ENCODE peak calls at places on chromosome 1, in four cellular contexts. One of them, this sample, is unnamed.

GRCh38 chr1:184190626-184191025 is 139.1 kb downstream of the TSEN15 start:
- DNase-seq in fibroblast of lung: no peak
- DNase-seq in cardiac muscle cell: no peak
- DNase-seq in heart right ventricle: no peak
- DNase-seq in this sample: no peak

GRCh38 chr1:44412591-44412990 is 7.5 kb downstream of the RNF220 start:
- DNase-seq in fibroblast of lung: no peak
- DNase-seq in cardiac muscle cell: peak
- DNase-seq in heart right ventricle: no peak
- DNase-seq in this sample: no peak

GRCh38 chr1:44262414-44262813 is 49.1 kb downstream of the DMAP1 start:
- DNase-seq in fibroblast of lung: no peak
- DNase-seq in cardiac muscle cell: no peak
- DNase-seq in heart right ventricle: no peak
- DNase-seq in this sample: no peak

GRCh38 chr1:12616709-12617373 is 1.2 kb downstream of the DHRS3 start:
- DNase-seq in fibroblast of lung: no peak
- DNase-seq in cardiac muscle cell: peak
- DNase-seq in heart right ventricle: peak
- DNase-seq in this sample: no peak

GRCh38 chr1:8712413-8713229 is 104.8 kb downstream of the RERE start:
- DNase-seq in fibroblast of lung: peak
- DNase-seq in cardiac muscle cell: peak
- DNase-seq in heart right ventricle: no peak
- DNase-seq in this sample: no peak

GRCh38 chr1:197127513-197127912 is 19.0 kb downstream of the ASPM start:
- DNase-seq in fibroblast of lung: peak
- DNase-seq in cardiac muscle cell: no peak
- DNase-seq in heart right ventricle: no peak
- DNase-seq in this sample: no peak

GRCh38 chr1:5888606-5889211 is 103.5 kb downstream of the NPHP4 start:
- DNase-seq in fibroblast of lung: no peak
- DNase-seq in cardiac muscle cell: no peak
- DNase-seq in heart right ventricle: no peak
- DNase-seq in this sample: no peak

GRCh38 chr1:29832471-29832870 is 596.1 kb downstream of the PTPRU start:
- DNase-seq in fibroblast of lung: no peak
- DNase-seq in cardiac muscle cell: no peak
- DNase-seq in heart right ventricle: no peak
- DNase-seq in this sample: no peak

GRCh38 chr1:176119549-176119948 is 87.5 kb downstream of the COP1 start:
- DNase-seq in fibroblast of lung: peak
- DNase-seq in cardiac muscle cell: no peak
- DNase-seq in heart right ventricle: no peak
- DNase-seq in this sample: peak

GRCh38 chr1:82160036-82160435 is 359.3 kb downstream of the ADGRL2 start:
- DNase-seq in fibroblast of lung: peak
- DNase-seq in cardiac muscle cell: no peak
- DNase-seq in heart right ventricle: no peak
- DNase-seq in this sample: no peak

GRCh38 chr1:39852876-39853275 is 30.4 kb downstream of the TRIT1 start:
- DNase-seq in fibroblast of lung: no peak
- DNase-seq in cardiac muscle cell: no peak
- DNase-seq in heart right ventricle: no peak
- DNase-seq in this sample: no peak

GRCh38 chr1:71653952-71654351 is 573.1 kb upstream of the ZRANB2 start:
- DNase-seq in fibroblast of lung: no peak
- DNase-seq in cardiac muscle cell: no peak
- DNase-seq in heart right ventricle: no peak
- DNase-seq in this sample: no peak

GRCh38 chr1:156987715-156988114 is 57.8 kb downstream of the ARHGEF11 start:
- DNase-seq in fibroblast of lung: no peak
- DNase-seq in cardiac muscle cell: no peak
- DNase-seq in heart right ventricle: no peak
- DNase-seq in this sample: no peak

GRCh38 chr1:19339199-19339861 is 27.2 kb downstream of the SLC66A1 start:
- DNase-seq in fibroblast of lung: no peak
- DNase-seq in cardiac muscle cell: no peak
- DNase-seq in heart right ventricle: no peak
- DNase-seq in this sample: no peak

GRCh38 chr1:87867631-87868030 is 539.0 kb downstream of the LMO4 start:
- DNase-seq in fibroblast of lung: peak
- DNase-seq in cardiac muscle cell: no peak
- DNase-seq in heart right ventricle: no peak
- DNase-seq in this sample: no peak

GRCh38 chr1:162219461-162219860 is 150.0 kb downstream of the NOS1AP start:
- DNase-seq in fibroblast of lung: no peak
- DNase-seq in cardiac muscle cell: no peak
- DNase-seq in heart right ventricle: no peak
- DNase-seq in this sample: no peak

GRCh38 chr1:147080013-147080661 is 92.1 kb downstream of the PRKAB2 start:
- DNase-seq in fibroblast of lung: no peak
- DNase-seq in cardiac muscle cell: peak
- DNase-seq in heart right ventricle: no peak
- DNase-seq in this sample: no peak

GRCh38 chr1:16392740-16393139 is 25.7 kb downstream of the SZRD1 start:
- DNase-seq in fibroblast of lung: peak
- DNase-seq in cardiac muscle cell: no peak
- DNase-seq in heart right ventricle: no peak
- DNase-seq in this sample: no peak

GRCh38 chr1:182485861-182486260 is 35.9 kb downstream of the RGSL1 start:
- DNase-seq in fibroblast of lung: no peak
- DNase-seq in cardiac muscle cell: no peak
- DNase-seq in heart right ventricle: no peak
- DNase-seq in this sample: no peak

GRCh38 chr1:63148825-63149645 is 173.3 kb upstream of the FOXD3 start:
- DNase-seq in fibroblast of lung: peak
- DNase-seq in cardiac muscle cell: peak
- DNase-seq in heart right ventricle: no peak
- DNase-seq in this sample: peak

GRCh38 chr1:156922986-156923564 is 2.6 kb downstream of the LRRC71 start:
- DNase-seq in fibroblast of lung: no peak
- DNase-seq in cardiac muscle cell: no peak
- DNase-seq in heart right ventricle: no peak
- DNase-seq in this sample: no peak

GRCh38 chr1:40096646-40096976 is 441 bp downstream of the PPT1 start:
- DNase-seq in fibroblast of lung: no peak
- DNase-seq in cardiac muscle cell: no peak
- DNase-seq in heart right ventricle: no peak
- DNase-seq in this sample: no peak

GRCh38 chr1:110341146-110341871 is 2.1 kb downstream of the RBM15 start:
- DNase-seq in fibroblast of lung: no peak
- DNase-seq in cardiac muscle cell: no peak
- DNase-seq in heart right ventricle: no peak
- DNase-seq in this sample: no peak
- H3K4me3 ChIP-seq in fibroblast of lung: peak
- H3K4me3 ChIP-seq in cardiac muscle cell: no peak
- H3K4me3 ChIP-seq in heart right ventricle: peak
- H3K4me3 ChIP-seq in this sample: no peak

GRCh38 chr1:53889304-53890298 is at the start of gene YIPF1:
- DNase-seq in fibroblast of lung: peak
- DNase-seq in cardiac muscle cell: peak
- DNase-seq in heart right ventricle: peak
- DNase-seq in this sample: peak

GRCh38 chr1:53891021-53891420 is 1.4 kb upstream of the YIPF1 start:
- DNase-seq in fibroblast of lung: no peak
- DNase-seq in cardiac muscle cell: no peak
- DNase-seq in heart right ventricle: no peak
- DNase-seq in this sample: no peak

GRCh38 chr1:53891678-53892077 is 2.1 kb upstream of the YIPF1 start:
- DNase-seq in fibroblast of lung: no peak
- DNase-seq in cardiac muscle cell: no peak
- DNase-seq in heart right ventricle: no peak
- DNase-seq in this sample: no peak

GRCh38 chr1:53890522-53890941 is 935 bp upstream of the YIPF1 start:
- DNase-seq in fibroblast of lung: no peak
- DNase-seq in cardiac muscle cell: no peak
- DNase-seq in heart right ventricle: no peak
- DNase-seq in this sample: no peak

GRCh38 chr1:53888716-53889115 is 881 bp downstream of the YIPF1 start:
- DNase-seq in fibroblast of lung: no peak
- DNase-seq in cardiac muscle cell: no peak
- DNase-seq in heart right ventricle: no peak
- DNase-seq in this sample: no peak
- H3K4me3 ChIP-seq in fibroblast of lung: peak
- H3K4me3 ChIP-seq in cardiac muscle cell: peak
- H3K4me3 ChIP-seq in heart right ventricle: peak
- H3K4me3 ChIP-seq in this sample: peak

GRCh38 chr1:22900451-22900850 is 72.2 kb downstream of the LACTBL1 start:
- DNase-seq in fibroblast of lung: no peak
- DNase-seq in cardiac muscle cell: no peak
- DNase-seq in heart right ventricle: no peak
- DNase-seq in this sample: no peak
- H3K4me3 ChIP-seq in fibroblast of lung: no peak
- H3K4me3 ChIP-seq in cardiac muscle cell: no peak
- H3K4me3 ChIP-seq in heart right ventricle: no peak
- H3K4me3 ChIP-seq in this sample: no peak

GRCh38 chr1:17569200-17570139 is 30.0 kb downstream of the ARHGEF10L start:
- DNase-seq in fibroblast of lung: peak
- DNase-seq in cardiac muscle cell: peak
- DNase-seq in heart right ventricle: peak
- DNase-seq in this sample: no peak
- H3K4me3 ChIP-seq in fibroblast of lung: no peak
- H3K4me3 ChIP-seq in cardiac muscle cell: no peak
- H3K4me3 ChIP-seq in heart right ventricle: peak
- H3K4me3 ChIP-seq in this sample: no peak

GRCh38 chr1:78003882-78004718 is 639 bp upstream of the DNAJB4 start:
- DNase-seq in fibroblast of lung: peak
- DNase-seq in cardiac muscle cell: peak
- DNase-seq in heart right ventricle: peak
- DNase-seq in this sample: peak

GRCh38 chr1:78005347-78005722 is 596 bp downstream of the DNAJB4 start:
- DNase-seq in fibroblast of lung: no peak
- DNase-seq in cardiac muscle cell: no peak
- DNase-seq in heart right ventricle: no peak
- DNase-seq in this sample: no peak

GRCh38 chr1:78005755-78006154 is 1.0 kb downstream of the DNAJB4 start:
- DNase-seq in fibroblast of lung: peak
- DNase-seq in cardiac muscle cell: peak
- DNase-seq in heart right ventricle: no peak
- DNase-seq in this sample: no peak

GRCh38 chr1:78004719-78005346 is at the start of gene DNAJB4:
- DNase-seq in fibroblast of lung: peak
- DNase-seq in cardiac muscle cell: peak
- DNase-seq in heart right ventricle: no peak
- DNase-seq in this sample: peak

GRCh38 chr1:78003070-78003751 is 1.5 kb upstream of the DNAJB4 start:
- DNase-seq in fibroblast of lung: peak
- DNase-seq in cardiac muscle cell: no peak
- DNase-seq in heart right ventricle: no peak
- DNase-seq in this sample: no peak
- H3K4me3 ChIP-seq in fibroblast of lung: peak
- H3K4me3 ChIP-seq in cardiac muscle cell: peak
- H3K4me3 ChIP-seq in heart right ventricle: peak
- H3K4me3 ChIP-seq in this sample: no peak